ENCODE peak calls at places on chromosome 21, in six cellular contexts. One of them, this sample, is unnamed.

GRCh38 chr21:32698971-32699693 is 28.7 kb downstream of the SYNJ1 start:
- DNase-seq in GM23338: no peak
- DNase-seq in H9: no peak
- DNase-seq in HCT116: no peak
- DNase-seq in neural progenitor cell: no peak
- DNase-seq in HepG2: no peak
- DNase-seq in this sample: no peak

GRCh38 chr21:45530423-45531113 is 11.7 kb downstream of the SLC19A1 start:
- DNase-seq in GM23338: no peak
- DNase-seq in H9: no peak
- DNase-seq in HCT116: no peak
- DNase-seq in neural progenitor cell: no peak
- DNase-seq in HepG2: no peak
- DNase-seq in this sample: no peak

GRCh38 chr21:28742527-28742926 is 250.2 kb downstream of the LTN1 start:
- DNase-seq in GM23338: no peak
- DNase-seq in H9: no peak
- DNase-seq in HCT116: no peak
- DNase-seq in neural progenitor cell: no peak
- DNase-seq in HepG2: no peak
- DNase-seq in this sample: peak; percentile 30

GRCh38 chr21:45821315-45822001 is 160.1 kb upstream of the COL6A1 start:
- DNase-seq in GM23338: no peak
- DNase-seq in H9: peak; percentile 27
- DNase-seq in HCT116: no peak
- DNase-seq in neural progenitor cell: no peak
- DNase-seq in HepG2: no peak
- DNase-seq in this sample: no peak

GRCh38 chr21:41861255-41861654 is 17.9 kb downstream of the PRDM15 start:
- DNase-seq in GM23338: no peak
- DNase-seq in H9: no peak
- DNase-seq in HCT116: no peak
- DNase-seq in neural progenitor cell: no peak
- DNase-seq in HepG2: no peak
- DNase-seq in this sample: no peak

GRCh38 chr21:33205476-33205875 is 24.3 kb upstream of the IFNAR2 start:
- DNase-seq in GM23338: no peak
- DNase-seq in H9: no peak
- DNase-seq in HCT116: no peak
- DNase-seq in neural progenitor cell: no peak
- DNase-seq in HepG2: no peak
- DNase-seq in this sample: no peak

GRCh38 chr21:32135401-32136363 is 143.2 kb downstream of the MIS18A start:
- DNase-seq in GM23338: no peak
- DNase-seq in H9: peak; percentile 20
- DNase-seq in HCT116: no peak
- DNase-seq in neural progenitor cell: no peak
- DNase-seq in HepG2: no peak
- DNase-seq in this sample: peak; percentile 57

GRCh38 chr21:42665026-42665425 is 11.6 kb downstream of the PDE9A start:
- DNase-seq in GM23338: no peak
- DNase-seq in H9: no peak
- DNase-seq in HCT116: no peak
- DNase-seq in neural progenitor cell: no peak
- DNase-seq in HepG2: no peak
- DNase-seq in this sample: no peak

GRCh38 chr21:27580276-27580675 is 613.4 kb upstream of the ADAMTS5 start:
- DNase-seq in GM23338: no peak
- DNase-seq in H9: no peak
- DNase-seq in HCT116: no peak
- DNase-seq in neural progenitor cell: no peak
- DNase-seq in HepG2: no peak
- DNase-seq in this sample: peak; percentile 58

GRCh38 chr21:28429161-28429560 is 563.5 kb downstream of the LTN1 start:
- DNase-seq in GM23338: no peak
- DNase-seq in H9: no peak
- DNase-seq in HCT116: no peak
- DNase-seq in neural progenitor cell: no peak
- DNase-seq in HepG2: no peak
- DNase-seq in this sample: peak; percentile 75

GRCh38 chr21:46227811-46228344 is 696 bp downstream of the LSS start:
- DNase-seq in GM23338: peak; percentile 24
- DNase-seq in H9: no peak
- DNase-seq in HCT116: no peak
- DNase-seq in neural progenitor cell: peak; percentile 42
- DNase-seq in HepG2: no peak
- DNase-seq in this sample: no peak

GRCh38 chr21:26845066-26845749 is at the start of gene ADAMTS1:
- DNase-seq in GM23338: peak; percentile 87
- DNase-seq in H9: peak; percentile 91
- DNase-seq in HCT116: no peak
- DNase-seq in neural progenitor cell: peak; percentile 95
- DNase-seq in HepG2: peak; percentile 4
- DNase-seq in this sample: peak; percentile 70

GRCh38 chr21:45548711-45549491 is 6.7 kb upstream of the SLC19A1 start:
- DNase-seq in GM23338: no peak
- DNase-seq in H9: no peak
- DNase-seq in HCT116: no peak
- DNase-seq in neural progenitor cell: no peak
- DNase-seq in HepG2: no peak
- DNase-seq in this sample: no peak

GRCh38 chr21:36717901-36718465 is 19.1 kb downstream of the SIM2 start:
- DNase-seq in GM23338: no peak
- DNase-seq in H9: no peak
- DNase-seq in HCT116: no peak
- DNase-seq in neural progenitor cell: no peak
- DNase-seq in HepG2: no peak
- DNase-seq in this sample: no peak

GRCh38 chr21:43866233-43866632 is 1.2 kb downstream of the AGPAT3 start:
- DNase-seq in GM23338: peak; percentile 59
- DNase-seq in H9: no peak
- DNase-seq in HCT116: no peak
- DNase-seq in neural progenitor cell: peak; percentile 19
- DNase-seq in HepG2: no peak
- DNase-seq in this sample: peak; percentile 56

GRCh38 chr21:43866659-43867331 is 1.8 kb downstream of the AGPAT3 start:
- DNase-seq in GM23338: no peak
- DNase-seq in H9: no peak
- DNase-seq in HCT116: no peak
- DNase-seq in neural progenitor cell: no peak
- DNase-seq in HepG2: peak; percentile 88
- DNase-seq in this sample: no peak

GRCh38 chr21:43864806-43865470 is at the start of gene AGPAT3:
- DNase-seq in GM23338: peak; percentile 51
- DNase-seq in H9: no peak
- DNase-seq in HCT116: no peak
- DNase-seq in neural progenitor cell: peak; percentile 65
- DNase-seq in HepG2: no peak
- DNase-seq in this sample: peak; percentile 10

GRCh38 chr21:43864313-43864805 is 664 bp upstream of the AGPAT3 start:
- DNase-seq in GM23338: peak; percentile 84
- DNase-seq in H9: peak; percentile 65
- DNase-seq in HCT116: peak; percentile 60
- DNase-seq in neural progenitor cell: peak; percentile 47
- DNase-seq in HepG2: no peak
- DNase-seq in this sample: peak; percentile 31

GRCh38 chr21:43865471-43866181 is 603 bp downstream of the AGPAT3 start:
- DNase-seq in GM23338: peak; percentile 30
- DNase-seq in H9: no peak
- DNase-seq in HCT116: no peak
- DNase-seq in neural progenitor cell: peak; percentile 50
- DNase-seq in HepG2: no peak
- DNase-seq in this sample: peak; percentile 29
- H3K79me2 ChIP-seq in GM23338: no peaks in the 10 kb centered on the region
- H3K79me2 ChIP-seq in H9: no peaks in the 10 kb centered on the region
- H3K79me2 ChIP-seq in HCT116: peaks cover 44% of the 10 kb centered on the region
- H3K79me2 ChIP-seq in neural progenitor cell: no peaks in the 10 kb centered on the region
- H3K79me2 ChIP-seq in HepG2: peaks cover 41% of the 10 kb centered on the region
- H3K79me2 ChIP-seq in this sample: peaks cover 36% of the 10 kb centered on the region

GRCh38 chr21:39519835-39520234 is 68.1 kb downstream of the SH3BGR start:
- DNase-seq in GM23338: no peak
- DNase-seq in H9: no peak
- DNase-seq in HCT116: no peak
- DNase-seq in neural progenitor cell: no peak
- DNase-seq in HepG2: no peak
- DNase-seq in this sample: no peak
- H3K79me2 ChIP-seq in GM23338: no peaks in the 10 kb centered on the region
- H3K79me2 ChIP-seq in H9: no peaks in the 10 kb centered on the region
- H3K79me2 ChIP-seq in HCT116: no peaks in the 10 kb centered on the region
- H3K79me2 ChIP-seq in neural progenitor cell: no peaks in the 10 kb centered on the region
- H3K79me2 ChIP-seq in HepG2: no peaks in the 10 kb centered on the region
- H3K79me2 ChIP-seq in this sample: no peaks in the 10 kb centered on the region

DNA sequence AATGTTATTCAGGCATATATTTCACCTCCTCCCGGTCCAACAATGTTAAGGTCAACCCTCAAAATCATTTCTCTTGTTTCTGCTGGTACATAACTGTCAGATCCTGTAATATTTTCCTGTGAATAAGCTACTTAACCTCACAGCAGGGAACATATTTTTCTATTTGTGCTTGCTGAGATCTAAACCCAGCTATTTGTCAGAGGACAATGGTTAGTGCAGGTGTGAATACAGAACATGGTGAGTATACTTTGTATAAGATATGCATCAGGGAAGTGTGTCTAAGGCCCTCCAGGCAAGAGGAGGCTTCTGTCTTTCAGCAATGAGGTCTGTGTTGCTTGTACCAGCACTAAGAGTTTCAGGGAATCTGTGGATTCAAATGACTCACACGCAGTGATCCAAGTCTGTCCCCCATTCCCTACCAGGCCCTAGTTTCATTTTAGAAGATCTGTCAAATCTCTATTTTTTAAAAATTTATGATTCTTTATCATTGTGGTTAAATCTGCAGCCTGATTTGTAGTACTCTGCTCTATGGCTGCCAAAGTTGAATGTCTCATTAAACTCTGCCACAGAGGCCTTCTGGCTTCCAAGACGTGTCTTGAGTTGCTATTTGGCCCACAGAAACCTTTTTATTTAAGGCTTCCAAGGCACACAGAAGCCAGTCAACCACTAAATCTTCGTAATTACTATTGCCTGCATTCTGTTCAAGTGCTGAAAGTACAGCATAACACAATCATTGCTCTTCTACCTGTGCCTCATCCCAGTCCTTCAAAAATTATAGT is 970.8 kb downstream of the NCAM2 start:
- DNase-seq in GM23338: no peak
- DNase-seq in H9: no peak
- DNase-seq in HCT116: no peak
- DNase-seq in neural progenitor cell: no peak
- DNase-seq in HepG2: no peak
- DNase-seq in this sample: no peak
- H3K79me2 ChIP-seq in GM23338: no peaks in the 10 kb centered on the region
- H3K79me2 ChIP-seq in H9: no peaks in the 10 kb centered on the region
- H3K79me2 ChIP-seq in HCT116: no peaks in the 10 kb centered on the region
- H3K79me2 ChIP-seq in neural progenitor cell: no peaks in the 10 kb centered on the region
- H3K79me2 ChIP-seq in HepG2: no peaks in the 10 kb centered on the region
- H3K79me2 ChIP-seq in this sample: no peaks in the 10 kb centered on the region

DNA sequence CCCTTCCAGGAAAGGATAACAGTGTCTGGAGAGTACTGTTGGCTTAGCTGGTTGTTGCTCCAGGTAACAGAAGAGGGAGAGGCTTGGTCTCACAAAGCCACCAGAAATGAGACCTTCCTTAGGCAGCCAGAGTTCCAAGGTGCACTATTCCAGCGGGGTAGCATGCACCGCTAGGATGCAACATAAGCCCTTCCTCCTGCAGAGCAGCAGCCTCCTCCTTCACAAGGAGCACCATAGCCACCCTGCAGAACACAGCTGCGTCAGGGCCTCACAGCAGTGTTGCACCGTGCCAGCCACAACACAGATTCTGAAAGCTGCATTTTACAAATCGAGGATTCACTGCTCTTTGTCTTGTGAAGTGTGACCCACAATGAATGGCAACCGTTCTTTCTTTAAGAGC is 142.0 kb downstream of the CLIC6 start:
- DNase-seq in GM23338: no peak
- DNase-seq in H9: no peak
- DNase-seq in HCT116: no peak
- DNase-seq in neural progenitor cell: no peak
- DNase-seq in HepG2: no peak
- DNase-seq in this sample: no peak
- H3K79me2 ChIP-seq in GM23338: no peaks in the 10 kb centered on the region
- H3K79me2 ChIP-seq in H9: no peaks in the 10 kb centered on the region
- H3K79me2 ChIP-seq in HCT116: peaks cover 9% of the 10 kb centered on the region
- H3K79me2 ChIP-seq in neural progenitor cell: no peaks in the 10 kb centered on the region
- H3K79me2 ChIP-seq in HepG2: no peaks in the 10 kb centered on the region
- H3K79me2 ChIP-seq in this sample: peaks cover 43% of the 10 kb centered on the region

GRCh38 chr21:35019631-35020032 is 29.5 kb downstream of the RUNX1 start:
- DNase-seq in GM23338: no peak
- DNase-seq in H9: no peak
- DNase-seq in HCT116: no peak
- DNase-seq in neural progenitor cell: no peak
- DNase-seq in HepG2: peak; percentile 94
- DNase-seq in this sample: no peak
- H3K79me2 ChIP-seq in GM23338: no peaks in the 10 kb centered on the region
- H3K79me2 ChIP-seq in H9: no peaks in the 10 kb centered on the region
- H3K79me2 ChIP-seq in HCT116: no peaks in the 10 kb centered on the region
- H3K79me2 ChIP-seq in neural progenitor cell: no peaks in the 10 kb centered on the region
- H3K79me2 ChIP-seq in HepG2: no peaks in the 10 kb centered on the region
- H3K79me2 ChIP-seq in this sample: no peaks in the 10 kb centered on the region

GRCh38 chr21:38319781-38320180 is 63.0 kb downstream of the KCNJ15 start:
- DNase-seq in GM23338: no peak
- DNase-seq in H9: no peak
- DNase-seq in HCT116: no peak
- DNase-seq in neural progenitor cell: no peak
- DNase-seq in HepG2: no peak
- DNase-seq in this sample: peak; percentile 76
- H3K79me2 ChIP-seq in GM23338: no peaks in the 10 kb centered on the region
- H3K79me2 ChIP-seq in H9: no peaks in the 10 kb centered on the region
- H3K79me2 ChIP-seq in HCT116: no peaks in the 10 kb centered on the region
- H3K79me2 ChIP-seq in neural progenitor cell: no peaks in the 10 kb centered on the region
- H3K79me2 ChIP-seq in HepG2: no peaks in the 10 kb centered on the region
- H3K79me2 ChIP-seq in this sample: no peaks in the 10 kb centered on the region

This sample was measured in fibroblast of lung.